ENCODE peak calls at places on chromosomes 12 and 14, in nine cellular contexts. J is OCI-M1; I is epithelial cell of prostate; C is cerebellum; U is caudate nucleus; S is SK-N-DZ; L is naive thymus-derived CD4-positive, alpha-beta T cell; B is COR-L47; M is NCI-H1105 treated with DMSO at 0.1 percent for 48 hours. R is an unnamed sample.

GRCh38 chr12:24742378-24742777 is 206.5 kb downstream of the BCAT1 start:
- DNase-seq in J (peak; percentile 45), I (no peak), B (no peak), C (no peak), S (no peak), M (no peak), L (no peak), U (no peak), R (peak; percentile 16)

GRCh38 chr12:6612247-6612646 is 5.1 kb upstream of the CHD4 start:
- DNase-seq in C (no peak), I (no peak), J (no peak), S (no peak), B (no peak), L (peak; percentile 55), M (no peak), U (no peak), R (no peak)

GRCh38 chr14:29039171-29039570 is 272.6 kb downstream of the FOXG1 start:
- DNase-seq in S (no peak), I (no peak), C (no peak), M (no peak), B (no peak), J (no peak), U (no peak), L (no peak), R (no peak)

GRCh38 chr12:106246891-106247730 is 709 bp downstream of the CKAP4 start:
- DNase-seq in L (peak; percentile 62), C (peak; percentile 57), B (peak; percentile 26), S (peak; percentile 31), I (no peak), J (no peak), M (peak; percentile 45), U (no peak), R (peak; percentile 21)

GRCh38 chr14:61544448-61545202 is 150.7 kb upstream of the HIF1A start:
- DNase-seq in I (no peak), U (no peak), B (no peak), L (no peak), M (no peak), C (no peak), S (no peak), J (no peak), R (peak; percentile 39)

GRCh38 chr14:72643317-72643801 is 250.5 kb downstream of the DPF3 start:
- DNase-seq in S (no peak), M (no peak), L (no peak), U (no peak), C (peak; percentile 81), B (no peak), J (no peak), I (peak; percentile 69), R (peak; percentile 26)

GRCh38 chr12:6444704-6445688 is at the start of gene CD27:
- DNase-seq in B (no peak), M (no peak), C (no peak), U (no peak), J (no peak), L (peak; percentile 73), S (no peak), I (no peak), R (no peak)

GRCh38 chr12:2627343-2628191 is 167.2 kb upstream of the FKBP4 start:
- DNase-seq in S (no peak), C (no peak), B (peak; percentile 38), M (peak; percentile 85), J (peak; percentile 6), U (no peak), I (no peak), L (no peak), R (no peak)

GRCh38 chr14:68791078-68791983 is 1.5 kb downstream of the ZFP36L1 start:
- DNase-seq in L (no peak), I (no peak), U (no peak), J (peak; percentile 23), B (no peak), C (no peak), M (peak; percentile 64), S (no peak), R (no peak)

GRCh38 chr14:34368115-34368970 is 93.7 kb downstream of the SPTSSA start:
- DNase-seq in C (no peak), B (no peak), J (peak; percentile 53), U (no peak), L (no peak), M (no peak), S (no peak), I (no peak), R (no peak)

GRCh38 chr12:121805171-121805687 is 1.4 kb downstream of the SETD1B start:
- DNase-seq in L (no peak), U (no peak), J (peak; percentile 58), M (peak; percentile 21), C (no peak), I (no peak), S (peak; percentile 52), B (no peak), R (no peak)

GRCh38 chr12:131408036-131408365 is 302.9 kb upstream of the SFSWAP start:
- DNase-seq in S (no peak), M (no peak), I (no peak), C (no peak), L (no peak), B (no peak), U (no peak), J (no peak), R (no peak)

GRCh38 chr14:51080622-51081021 is 14.3 kb downstream of the TRIM9 start:
- DNase-seq in U (no peak), S (no peak), B (no peak), I (no peak), C (no peak), J (no peak), M (no peak), L (no peak), R (no peak)

GRCh38 chr14:68675233-68675577 is 117.7 kb downstream of the ZFP36L1 start:
- DNase-seq in M (no peak), U (no peak), S (no peak), C (no peak), I (no peak), L (no peak), B (no peak), J (no peak), R (no peak)

GRCh38 chr14:90698379-90698869 is 117.8 kb downstream of the TTC7B start:
- DNase-seq in S (peak; percentile 12), J (no peak), U (peak; percentile 61), B (peak; percentile 79), L (no peak), M (peak; percentile 17), I (no peak), C (peak; percentile 88), R (peak; percentile 76)

GRCh38 chr14:51431033-51431709 is 191.1 kb downstream of the TMX1 start:
- DNase-seq in U (no peak), L (no peak), B (no peak), M (no peak), S (no peak), J (no peak), I (no peak), C (no peak), R (no peak)

GRCh38 chr14:78022059-78022458 is 148.1 kb upstream of the NRXN3 start:
- DNase-seq in L (no peak), S (peak; percentile 67), J (peak; percentile 84), B (peak; percentile 77), I (no peak), U (no peak), C (no peak), M (peak; percentile 81), R (no peak)

GRCh38 chr12:113231275-113232231 is 10.3 kb downstream of the TPCN1 start:
- DNase-seq in J (no peak), L (no peak), U (no peak), C (no peak), B (no peak), M (no peak), S (no peak), I (no peak), R (no peak)

GRCh38 chr12:94308612-94309011 is 151.1 kb downstream of the CEP83 start:
- DNase-seq in C (no peak), B (no peak), S (no peak), M (no peak), L (no peak), U (no peak), J (no peak), I (no peak), R (no peak)

GRCh38 chr14:99777956-99778355 is 15.3 kb upstream of the EML1 start:
- DNase-seq in U (no peak), J (no peak), C (no peak), M (no peak), S (no peak), B (no peak), L (no peak), I (no peak), R (no peak)

GRCh38 chr12:90712671-90713070 is 242.3 kb downstream of the CCER1 start:
- DNase-seq in U (no peak), I (no peak), C (no peak), L (no peak), S (no peak), M (no peak), J (no peak), B (no peak), R (no peak)

GRCh38 chr14:71339650-71340415 is 432.6 kb downstream of the PCNX1 start:
- DNase-seq in B (no peak), I (no peak), J (peak; percentile 78), L (no peak), M (no peak), S (peak; percentile 19), C (no peak), U (no peak), R (no peak)

GRCh38 chr14:91211017-91211416 is 33.5 kb downstream of the GPR68 start:
- DNase-seq in S (no peak), C (no peak), I (no peak), B (no peak), U (no peak), L (no peak), J (no peak), M (no peak), R (no peak)

GRCh38 chr14:66635435-66635834 is 127.5 kb downstream of the GPHN start:
- DNase-seq in I (no peak), B (no peak), J (no peak), U (no peak), S (no peak), M (no peak), L (no peak), C (no peak), R (no peak)

GRCh38 chr14:100487304-100487703 is 99.9 kb downstream of the BEGAIN start:
- DNase-seq in B (no peak), L (no peak), I (no peak), J (no peak), S (no peak), C (no peak), M (no peak), U (no peak), R (no peak)

GRCh38 chr14:53948181-53948884 is 8.3 kb downstream of the BMP4 start:
- DNase-seq in L (no peak), J (no peak), U (no peak), M (no peak), I (no peak), B (no peak), C (no peak), S (no peak), R (no peak)